ENCODE peak calls at places on chromosomes 13 and 19, in six cellular contexts. One of them, this sample, is unnamed.

GRCh38 chr13:35475131-35475959 is 1.1 kb downstream of the MAB21L1 start:
- DNase-seq in upper lobe of left lung: peak; percentile 66
- DNase-seq in HFFc6: peak; percentile 59
- DNase-seq in choroid plexus epithelial cell: peak; percentile 29
- DNase-seq in testis: peak; percentile 36
- DNase-seq in BE2C: peak; percentile 59
- DNase-seq in this sample: no peak

GRCh38 chr13:86741762-86742285 is 929.3 kb upstream of the SLITRK5 start:
- DNase-seq in upper lobe of left lung: no peak
- DNase-seq in HFFc6: no peak
- DNase-seq in choroid plexus epithelial cell: peak; percentile 25
- DNase-seq in testis: no peak
- DNase-seq in BE2C: no peak
- DNase-seq in this sample: no peak

GRCh38 chr13:91520952-91521351 is 122.5 kb downstream of the GPC5 start:
- DNase-seq in upper lobe of left lung: no peak
- DNase-seq in HFFc6: no peak
- DNase-seq in choroid plexus epithelial cell: peak; percentile 1
- DNase-seq in testis: no peak
- DNase-seq in BE2C: no peak
- DNase-seq in this sample: no peak

GRCh38 chr13:114315074-114315785 is 927 bp downstream of the CHAMP1 start:
- DNase-seq in upper lobe of left lung: no peak
- DNase-seq in HFFc6: no peak
- DNase-seq in choroid plexus epithelial cell: no peak
- DNase-seq in testis: no peak
- DNase-seq in BE2C: no peak
- DNase-seq in this sample: no peak

GRCh38 chr13:74067818-74068217 is 66.4 kb downstream of the KLF12 start:
- DNase-seq in upper lobe of left lung: no peak
- DNase-seq in HFFc6: no peak
- DNase-seq in choroid plexus epithelial cell: peak; percentile 42
- DNase-seq in testis: no peak
- DNase-seq in BE2C: no peak
- DNase-seq in this sample: no peak

GRCh38 chr13:97423300-97424045 is 10.5 kb upstream of the RAP2A start:
- DNase-seq in upper lobe of left lung: no peak
- DNase-seq in HFFc6: no peak
- DNase-seq in choroid plexus epithelial cell: no peak
- DNase-seq in testis: no peak
- DNase-seq in BE2C: no peak
- DNase-seq in this sample: no peak

GRCh38 chr19:51076602-51077213 is 6.0 kb downstream of the KLK14 start:
- DNase-seq in upper lobe of left lung: no peak
- DNase-seq in HFFc6: no peak
- DNase-seq in choroid plexus epithelial cell: no peak
- DNase-seq in testis: no peak
- DNase-seq in BE2C: no peak
- DNase-seq in this sample: no peak

GRCh38 chr19:17725422-17726078 is 6.3 kb downstream of the MAP1S start:
- DNase-seq in upper lobe of left lung: no peak
- DNase-seq in HFFc6: no peak
- DNase-seq in choroid plexus epithelial cell: no peak
- DNase-seq in testis: no peak
- DNase-seq in BE2C: peak; percentile 46
- DNase-seq in this sample: peak; percentile 64

GRCh38 chr13:31044658-31045620 is 112.5 kb downstream of the TEX26 start:
- DNase-seq in upper lobe of left lung: no peak
- DNase-seq in HFFc6: no peak
- DNase-seq in choroid plexus epithelial cell: no peak
- DNase-seq in testis: no peak
- DNase-seq in BE2C: no peak
- DNase-seq in this sample: no peak

DNA sequence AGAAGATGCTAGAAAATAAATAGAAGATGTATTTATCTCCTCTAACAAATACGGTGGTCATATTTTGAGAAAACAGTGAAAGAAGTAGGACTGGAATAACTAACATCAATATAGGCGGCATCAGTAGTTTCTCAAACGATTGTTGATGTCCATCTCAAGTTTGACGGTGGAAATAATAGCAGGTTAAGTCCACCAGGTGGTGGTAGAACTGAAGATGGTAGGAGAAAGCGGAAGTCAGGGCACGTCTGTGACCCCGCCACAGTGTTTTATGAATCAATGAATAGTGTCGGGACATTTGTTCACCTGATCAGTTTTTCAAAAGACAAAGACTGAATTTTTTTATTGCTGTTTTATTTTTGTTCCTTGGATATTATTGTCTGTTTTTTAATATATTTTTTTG is 706.4 kb upstream of the SLC10A2 start:
- DNase-seq in upper lobe of left lung: no peak
- DNase-seq in HFFc6: no peak
- DNase-seq in choroid plexus epithelial cell: no peak
- DNase-seq in testis: no peak
- DNase-seq in BE2C: no peak
- DNase-seq in this sample: no peak
- TF ChIP-seq CTCF in upper lobe of left lung: no peak
- TF ChIP-seq CTCF in HFFc6: peak; percentile 10
- TF ChIP-seq CTCF in choroid plexus epithelial cell: peak; percentile 34
- TF ChIP-seq CTCF in testis: no peak
- TF ChIP-seq CTCF in BE2C: peak; percentile 46
- TF ChIP-seq CTCF in this sample: no peak

GRCh38 chr19:38720559-38721236 is 23.6 kb downstream of the CAPN12 start:
- DNase-seq in upper lobe of left lung: no peak
- DNase-seq in HFFc6: no peak
- DNase-seq in choroid plexus epithelial cell: no peak
- DNase-seq in testis: no peak
- DNase-seq in BE2C: no peak
- DNase-seq in this sample: peak; percentile 58

GRCh38 chr19:38717855-38718254 is 26.4 kb downstream of the CAPN12 start:
- DNase-seq in upper lobe of left lung: peak; percentile 63
- DNase-seq in HFFc6: no peak
- DNase-seq in choroid plexus epithelial cell: no peak
- DNase-seq in testis: no peak
- DNase-seq in BE2C: no peak
- DNase-seq in this sample: no peak

GRCh38 chr19:38719761-38720558 is 24.3 kb downstream of the CAPN12 start:
- DNase-seq in upper lobe of left lung: peak; percentile 71
- DNase-seq in HFFc6: no peak
- DNase-seq in choroid plexus epithelial cell: no peak
- DNase-seq in testis: no peak
- DNase-seq in BE2C: no peak
- DNase-seq in this sample: no peak

GRCh38 chr19:38717051-38717450 is 27.2 kb downstream of the CAPN12 start:
- DNase-seq in upper lobe of left lung: peak; percentile 63
- DNase-seq in HFFc6: no peak
- DNase-seq in choroid plexus epithelial cell: no peak
- DNase-seq in testis: no peak
- DNase-seq in BE2C: no peak
- DNase-seq in this sample: no peak

GRCh38 chr19:38718747-38719543 is 25.3 kb downstream of the CAPN12 start:
- DNase-seq in upper lobe of left lung: peak; percentile 88
- DNase-seq in HFFc6: peak; percentile 32
- DNase-seq in choroid plexus epithelial cell: peak; percentile 31
- DNase-seq in testis: no peak
- DNase-seq in BE2C: peak; percentile 44
- DNase-seq in this sample: no peak
- TF ChIP-seq CTCF in upper lobe of left lung: no peak
- TF ChIP-seq CTCF in HFFc6: peak; percentile 55
- TF ChIP-seq CTCF in choroid plexus epithelial cell: peak; percentile 58
- TF ChIP-seq CTCF in testis: no peak
- TF ChIP-seq CTCF in BE2C: peak; percentile 50
- TF ChIP-seq CTCF in this sample: no peak

DNA sequence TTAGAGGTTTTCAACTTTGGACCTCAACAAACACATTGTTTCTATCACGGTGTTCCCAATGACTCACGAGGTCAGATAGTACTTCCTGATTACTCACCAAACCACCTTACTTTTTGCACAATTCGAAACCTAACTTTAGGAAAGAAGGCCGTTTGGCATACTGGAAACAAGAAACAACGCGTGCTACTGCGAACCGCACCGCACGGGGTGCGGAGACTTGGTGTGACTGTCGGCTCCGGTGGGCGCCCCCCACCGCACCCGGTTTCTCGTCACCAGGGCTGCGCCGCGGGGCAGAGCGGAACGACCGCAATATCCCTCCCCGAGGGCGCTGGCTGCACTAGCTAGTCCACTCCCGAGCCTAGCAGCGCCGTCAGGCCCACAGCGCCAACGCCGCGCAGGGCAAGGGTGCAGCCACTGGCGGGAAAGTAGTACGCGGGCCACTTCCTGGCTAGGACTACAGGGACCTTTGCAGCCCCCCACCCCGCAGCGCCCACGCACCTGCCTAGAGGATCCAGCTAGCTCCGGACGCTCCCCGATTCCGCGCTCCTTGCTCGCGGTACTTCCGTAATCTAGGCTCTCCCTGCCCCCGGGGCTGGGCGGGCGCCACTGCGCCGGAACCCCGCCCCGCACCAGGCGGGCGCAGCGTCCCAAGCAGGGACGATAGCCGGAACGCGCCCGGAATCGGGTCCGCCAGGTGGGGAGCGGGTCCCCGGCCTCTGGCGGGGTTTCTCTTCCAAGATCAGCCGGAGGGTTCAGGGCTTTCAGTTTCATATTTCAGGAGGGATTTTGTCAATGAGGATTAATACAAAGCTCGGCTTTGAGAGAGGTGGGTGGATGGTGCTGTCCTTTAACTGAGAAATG is at the start of gene PARP4:
- DNase-seq in upper lobe of left lung: peak; percentile 95
- DNase-seq in HFFc6: peak; percentile 80
- DNase-seq in choroid plexus epithelial cell: peak; percentile 81
- DNase-seq in testis: peak; percentile 88
- DNase-seq in BE2C: peak; percentile 74
- DNase-seq in this sample: peak; percentile 87
- TF ChIP-seq CTCF in upper lobe of left lung: no peak
- TF ChIP-seq CTCF in HFFc6: peak; percentile 23
- TF ChIP-seq CTCF in choroid plexus epithelial cell: no peak
- TF ChIP-seq CTCF in testis: no peak
- TF ChIP-seq CTCF in BE2C: no peak
- TF ChIP-seq CTCF in this sample: no peak

GRCh38 chr13:20711301-20712044 is 8.0 kb downstream of the IL17D start:
- DNase-seq in upper lobe of left lung: no peak
- DNase-seq in HFFc6: no peak
- DNase-seq in choroid plexus epithelial cell: no peak
- DNase-seq in testis: no peak
- DNase-seq in BE2C: no peak
- DNase-seq in this sample: no peak
- TF ChIP-seq CTCF in upper lobe of left lung: no peak
- TF ChIP-seq CTCF in HFFc6: peak; percentile 36
- TF ChIP-seq CTCF in choroid plexus epithelial cell: peak; percentile 41
- TF ChIP-seq CTCF in testis: no peak
- TF ChIP-seq CTCF in BE2C: no peak
- TF ChIP-seq CTCF in this sample: no peak

GRCh38 chr19:2194513-2195078 is 30.9 kb downstream of the DOT1L start:
- DNase-seq in upper lobe of left lung: peak; percentile 59
- DNase-seq in HFFc6: no peak
- DNase-seq in choroid plexus epithelial cell: no peak
- DNase-seq in testis: no peak
- DNase-seq in BE2C: no peak
- DNase-seq in this sample: no peak

GRCh38 chr19:2195914-2196313 is 32.2 kb downstream of the DOT1L start:
- DNase-seq in upper lobe of left lung: peak; percentile 74
- DNase-seq in HFFc6: no peak
- DNase-seq in choroid plexus epithelial cell: no peak
- DNase-seq in testis: no peak
- DNase-seq in BE2C: no peak
- DNase-seq in this sample: no peak

GRCh38 chr19:2197270-2197669 is 33.5 kb downstream of the DOT1L start:
- DNase-seq in upper lobe of left lung: peak; percentile 72
- DNase-seq in HFFc6: no peak
- DNase-seq in choroid plexus epithelial cell: no peak
- DNase-seq in testis: no peak
- DNase-seq in BE2C: no peak
- DNase-seq in this sample: no peak

GRCh38 chr19:2193807-2194206 is 30.1 kb downstream of the DOT1L start:
- DNase-seq in upper lobe of left lung: peak; percentile 57
- DNase-seq in HFFc6: no peak
- DNase-seq in choroid plexus epithelial cell: no peak
- DNase-seq in testis: no peak
- DNase-seq in BE2C: no peak
- DNase-seq in this sample: no peak

GRCh38 chr19:2195361-2195760 is 31.6 kb downstream of the DOT1L start:
- DNase-seq in upper lobe of left lung: no peak
- DNase-seq in HFFc6: no peak
- DNase-seq in choroid plexus epithelial cell: no peak
- DNase-seq in testis: no peak
- DNase-seq in BE2C: no peak
- DNase-seq in this sample: no peak
- TF ChIP-seq CTCF in upper lobe of left lung: no peak
- TF ChIP-seq CTCF in HFFc6: no peak
- TF ChIP-seq CTCF in choroid plexus epithelial cell: no peak
- TF ChIP-seq CTCF in testis: no peak
- TF ChIP-seq CTCF in BE2C: no peak
- TF ChIP-seq CTCF in this sample: no peak

GRCh38 chr19:14096272-14096992 is 5.9 kb upstream of the SAMD1 start:
- DNase-seq in upper lobe of left lung: no peak
- DNase-seq in HFFc6: no peak
- DNase-seq in choroid plexus epithelial cell: no peak
- DNase-seq in testis: no peak
- DNase-seq in BE2C: no peak
- DNase-seq in this sample: no peak
- TF ChIP-seq CTCF in upper lobe of left lung: no peak
- TF ChIP-seq CTCF in HFFc6: no peak
- TF ChIP-seq CTCF in choroid plexus epithelial cell: peak; percentile 45
- TF ChIP-seq CTCF in testis: no peak
- TF ChIP-seq CTCF in BE2C: peak; percentile 30
- TF ChIP-seq CTCF in this sample: no peak

DNA sequence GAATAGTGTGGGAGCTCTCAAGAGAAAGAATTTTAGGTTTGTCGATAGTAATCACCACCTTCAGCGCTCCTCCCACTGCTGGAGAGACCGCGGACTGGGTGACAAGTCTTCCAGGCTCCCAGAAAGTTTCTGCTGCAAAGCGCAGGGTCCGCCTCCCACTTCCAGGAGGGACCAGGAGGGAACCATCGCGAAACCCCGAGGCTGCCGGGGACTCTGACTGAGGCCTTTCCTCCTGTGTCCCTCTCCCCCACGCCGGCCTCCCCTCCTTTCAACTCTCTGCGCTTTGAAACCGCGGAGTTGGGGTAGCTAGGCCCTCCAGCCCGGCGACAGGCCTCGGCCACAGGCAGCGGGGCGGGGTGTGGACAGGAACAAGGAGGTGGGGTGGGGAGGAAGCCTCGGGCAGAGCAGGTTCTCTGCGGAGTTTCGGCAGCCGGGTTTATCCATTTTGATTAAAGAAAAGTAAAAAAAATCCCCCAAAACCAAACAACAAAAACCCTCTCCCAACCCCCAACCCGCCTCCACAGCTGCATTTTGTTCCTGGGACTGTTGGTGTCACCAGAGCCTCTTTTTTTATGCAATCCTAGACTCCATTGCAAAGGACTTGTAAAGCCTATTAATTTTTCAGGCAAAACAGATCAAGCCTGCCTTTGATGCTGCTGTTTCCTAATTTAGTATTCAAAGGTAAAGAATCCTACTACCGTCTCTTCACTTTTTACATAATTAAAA is 157.2 kb downstream of the TM9SF2 start:
- DNase-seq in upper lobe of left lung: peak; percentile 86
- DNase-seq in HFFc6: peak; percentile 37
- DNase-seq in choroid plexus epithelial cell: peak; percentile 86
- DNase-seq in testis: peak; percentile 58
- DNase-seq in BE2C: peak; percentile 19
- DNase-seq in this sample: peak; percentile 48
- TF ChIP-seq CTCF in upper lobe of left lung: no peak
- TF ChIP-seq CTCF in HFFc6: peak; percentile 55
- TF ChIP-seq CTCF in choroid plexus epithelial cell: peak; percentile 61
- TF ChIP-seq CTCF in testis: no peak
- TF ChIP-seq CTCF in BE2C: peak; percentile 55
- TF ChIP-seq CTCF in this sample: peak; percentile 21

This sample was measured in GM13976.